ENCODE peak calls at places on chromosomes 4 and X, in six cellular contexts. H, X, F, L, T and J are unnamed samples.

GRCh38 chr4:151952137-151952536 is 191.3 kb upstream of the GATB start:
- DNase-seq in H (no peak), T (no peak), L (no peak), X (no peak), F (no peak), J (no peak)

GRCh38 chr4:70994387-70995099 is 1.1 kb downstream of the DCK start:
- DNase-seq in F (no peak), T (no peak), L (no peak), X (no peak), H (peak), J (no peak)

GRCh38 chrX:86002076-86002896 is 45.1 kb downstream of the CHM start:
- DNase-seq in H (no peak), X (peak), F (peak), T (no peak), L (peak), J (peak)

GRCh38 chrX:25001808-25002657 is 13.7 kb downstream of the ARX start:
- DNase-seq in F (no peak), H (no peak), T (no peak), L (no peak), X (no peak), J (no peak)

GRCh38 chr4:175770555-175770954 is 41.5 kb downstream of the GPM6A start:
- DNase-seq in X (no peak), F (no peak), T (no peak), H (no peak), L (no peak), J (no peak)

GRCh38 chr4:151922811-151923210 is 162.0 kb upstream of the GATB start:
- DNase-seq in L (no peak), F (no peak), T (no peak), X (no peak), H (no peak), J (no peak)

GRCh38 chrX:85765651-85766050 is 281.7 kb downstream of the CHM start:
- DNase-seq in X (no peak), F (no peak), L (no peak), H (no peak), T (no peak), J (no peak)

GRCh38 chrX:78708171-78708570 is 39.3 kb upstream of the LPAR4 start:
- DNase-seq in H (no peak), L (no peak), F (no peak), T (no peak), X (peak), J (peak)

GRCh38 chr4:171308661-171309060 is 504.5 kb upstream of the GALNTL6 start:
- DNase-seq in X (no peak), F (no peak), H (no peak), T (no peak), L (no peak), J (no peak)

GRCh38 chr4:79653871-79654270 is 245.8 kb upstream of the GK2 start:
- DNase-seq in F (no peak), X (no peak), T (no peak), L (no peak), H (no peak), J (no peak)

GRCh38 chr4:94678896-94679295 is 78.9 kb upstream of the BMPR1B start:
- DNase-seq in X (peak), F (no peak), T (no peak), L (no peak), H (no peak), J (no peak)

GRCh38 chrX:55026143-55026542 is 4.6 kb downstream of the ALAS2 start:
- DNase-seq in F (no peak), T (no peak), X (peak), H (no peak), L (peak), J (peak)

GRCh38 chrX:26586570-26586969 is 370.6 kb downstream of the MAGEB5 start:
- DNase-seq in T (no peak), H (no peak), X (no peak), L (no peak), F (no peak), J (no peak)

GRCh38 chr4:5045099-5045498 is 6.2 kb upstream of the STK32B start:
- DNase-seq in H (no peak), T (no peak), F (no peak), X (no peak), L (no peak), J (no peak)

GRCh38 chrX:118976599-118977340 is 2.4 kb downstream of the LONRF3 start:
- DNase-seq in T (no peak), L (peak), F (no peak), X (no peak), H (peak), J (no peak)

GRCh38 chr4:98467627-98468072 is 190.8 kb downstream of the TSPAN5 start:
- DNase-seq in F (peak), X (peak), L (peak), H (peak), T (no peak), J (peak)

GRCh38 chr4:30716158-30716557 is 4.0 kb upstream of the PCDH7 start:
- DNase-seq in L (no peak), T (no peak), F (peak), X (peak), H (no peak), J (peak)

GRCh38 chr4:155071962-155072361 is 136.5 kb upstream of the NPY2R start:
- DNase-seq in T (no peak), L (no peak), H (no peak), F (no peak), X (no peak), J (no peak)

GRCh38 chrX:133660356-133660755 is 245.1 kb upstream of the GPC4 start:
- DNase-seq in L (peak), F (no peak), X (peak), T (no peak), H (no peak), J (peak)

GRCh38 chr4:98284640-98285046 is 23.5 kb downstream of the RAP1GDS1 start:
- DNase-seq in F (peak), H (no peak), L (no peak), X (peak), T (no peak), J (no peak)

GRCh38 chr4:80336582-80336981 is 1.1 kb downstream of the CFAP299 start:
- DNase-seq in T (no peak), F (peak), L (peak), H (peak), X (peak), J (peak)

GRCh38 chr4:41939016-41939623 is 3.9 kb downstream of the TMEM33 start:
- DNase-seq in L (peak), H (no peak), X (peak), F (no peak), T (peak), J (no peak)

GRCh38 chrX:68699960-68700746 is 52.7 kb downstream of the STARD8 start:
- DNase-seq in T (no peak), F (no peak), L (no peak), X (peak), H (no peak), J (no peak)

GRCh38 chrX:39944416-39944815 is 153.3 kb downstream of the BCOR start:
- DNase-seq in L (no peak), T (no peak), F (no peak), X (no peak), H (no peak), J (no peak)

GRCh38 chrX:31547816-31548215 is 476.0 kb upstream of the FTHL17 start:
- DNase-seq in L (no peak), H (no peak), X (no peak), F (no peak), T (no peak), J (no peak)

GRCh38 chrX:1380672-1381233 is 11.2 kb downstream of the SLC25A6 start:
- DNase-seq in H (peak), F (no peak), X (no peak), T (no peak), L (peak), J (no peak)

GRCh38 chr4:24529555-24529954 is 54.8 kb downstream of the DHX15 start:
- DNase-seq in L (no peak), H (no peak), X (no peak), T (no peak), F (no peak), J (no peak)

GRCh38 chr4:188976644-188977115 is 837.4 kb downstream of the TRIML1 start:
- DNase-seq in L (no peak), T (no peak), H (peak), F (no peak), X (peak), J (peak)

GRCh38 chrX:7983594-7983993 is 56.4 kb upstream of the PNPLA4 start:
- DNase-seq in F (no peak), X (no peak), L (no peak), T (no peak), H (no peak), J (no peak)

GRCh38 chr4:184205243-184205642 is 12.4 kb downstream of the ENPP6 start:
- DNase-seq in X (no peak), L (no peak), H (no peak), T (no peak), F (no peak), J (no peak)

GRCh38 chrX:53287493-53288138 is 6.2 kb upstream of the IQSEC2 start:
- DNase-seq in T (no peak), L (peak), F (peak), H (no peak), X (peak), J (peak)

GRCh38 chrX:10900585-10901289 is 210.4 kb upstream of the HCCS start:
- DNase-seq in X (peak), H (no peak), F (no peak), L (no peak), T (no peak), J (peak)

GRCh38 chrX:68903111-68903510 is 74.3 kb downstream of the EFNB1 start:
- DNase-seq in H (no peak), X (no peak), F (no peak), T (no peak), L (no peak), J (no peak)

GRCh38 chrX:375181-376036 is 11.3 kb downstream of the PPP2R3B start:
- DNase-seq in F (no peak), L (no peak), H (no peak), X (no peak), T (peak), J (no peak)

GRCh38 chr4:19807505-19807904 is 444.2 kb upstream of the SLIT2 start:
- DNase-seq in F (no peak), L (peak), H (no peak), T (no peak), X (peak), J (peak)

DNA sequence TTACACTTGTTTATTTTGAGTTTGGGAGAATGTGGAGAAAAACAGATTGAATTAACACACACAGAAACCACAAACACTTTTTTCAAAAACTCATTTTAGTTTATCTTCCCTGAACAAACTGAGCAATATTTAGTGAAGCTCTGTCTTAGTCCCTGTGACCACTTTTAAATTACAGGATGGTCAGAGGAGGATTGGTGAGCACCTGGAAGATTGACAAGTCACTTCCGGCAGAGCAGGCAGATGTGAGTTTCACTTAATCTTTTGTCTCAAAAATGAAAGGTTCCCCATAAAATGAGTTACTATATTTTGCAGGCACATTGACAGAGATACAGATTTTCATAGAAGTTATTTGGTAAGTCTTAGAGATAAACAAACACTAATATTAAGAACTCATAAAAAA is 970.1 kb downstream of the ADGRL3 start:
- DNase-seq in L (no peak), T (no peak), F (no peak), H (no peak), X (no peak), J (no peak)
- H2AFZ ChIP-seq in L (no peak), T (no peak), F (no peak), H (no peak), X (no peak), J (no peak)

GRCh38 chr4:8577972-8578371 is 2.2 kb upstream of the GPR78 start:
- DNase-seq in T (no peak), H (no peak), L (no peak), X (no peak), F (no peak), J (no peak)

GRCh38 chr4:8581094-8581861 is 1.1 kb downstream of the GPR78 start:
- DNase-seq in H (no peak), L (no peak), X (no peak), F (no peak), T (no peak), J (no peak)

GRCh38 chr4:8580321-8581093 is at the start of gene GPR78:
- DNase-seq in L (no peak), T (no peak), F (no peak), H (no peak), X (peak), J (peak)

GRCh38 chr4:8578717-8579116 is 1.5 kb upstream of the GPR78 start:
- DNase-seq in X (no peak), F (no peak), T (no peak), L (no peak), H (no peak), J (no peak)

GRCh38 chr4:8579526-8580320 is 469 bp upstream of the GPR78 start:
- DNase-seq in T (no peak), L (no peak), X (no peak), F (no peak), H (peak), J (no peak)
- H2AFZ ChIP-seq in T (no peak), L (no peak), X (no peak), F (no peak), H (no peak), J (no peak)

GRCh38 chr4:17064959-17065358 is 166.5 kb upstream of the LDB2 start:
- DNase-seq in H (no peak), T (no peak), L (no peak), X (no peak), F (no peak), J (no peak)
- H2AFZ ChIP-seq in H (no peak), T (no peak), L (no peak), X (no peak), F (no peak), J (no peak)

DNA sequence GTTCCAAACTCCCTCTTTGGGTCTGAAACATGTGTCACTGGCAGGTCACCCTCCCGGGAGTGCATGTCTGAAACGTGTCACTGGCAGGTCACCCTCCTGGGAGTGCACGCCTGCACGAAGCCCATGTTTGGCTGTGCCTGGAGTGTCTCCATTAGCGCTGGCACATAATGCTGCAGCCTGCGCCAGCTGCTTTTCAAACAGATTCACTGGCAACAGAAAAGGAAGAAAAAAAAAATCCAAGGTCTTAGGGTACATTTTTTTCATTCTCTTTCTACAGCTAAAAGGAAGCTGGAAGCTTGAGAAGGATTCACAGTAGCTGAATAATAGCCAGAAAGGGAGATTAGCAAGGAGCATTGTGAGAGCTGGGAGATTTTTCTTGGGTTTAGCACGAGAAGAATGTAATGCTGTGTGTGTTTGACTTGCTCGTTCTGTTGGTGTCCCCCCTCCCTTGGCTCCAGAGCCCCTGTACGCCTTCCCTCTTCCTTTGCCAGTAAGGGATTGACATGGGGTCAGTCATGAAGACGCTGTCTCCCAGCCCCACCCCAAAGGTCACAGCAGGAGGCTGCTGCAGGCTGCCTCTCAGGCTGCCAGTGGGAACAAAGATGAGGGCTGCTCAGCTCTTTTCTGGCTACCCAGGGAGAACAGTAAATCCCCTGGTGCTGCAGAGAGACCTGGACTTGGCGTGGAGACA is 39.1 kb upstream of the TLR3 start:
- DNase-seq in F (no peak), X (peak), H (no peak), T (no peak), L (no peak), J (peak)
- H2AFZ ChIP-seq in F (no peak), X (no peak), H (no peak), T (no peak), L (no peak), J (no peak)

GRCh38 chr4:144584428-144584827 is 61.5 kb upstream of the HHIP start:
- DNase-seq in L (no peak), X (no peak), T (no peak), F (no peak), H (no peak), J (no peak)
- H2AFZ ChIP-seq in L (no peak), X (peak), T (peak), F (no peak), H (no peak), J (no peak)

GRCh38 chr4:113434247-113434587 is 327.3 kb downstream of the CAMK2D start:
- DNase-seq in H (no peak), L (no peak), T (no peak), X (peak), F (no peak), J (peak)

GRCh38 chr4:113437124-113437523 is 324.4 kb downstream of the CAMK2D start:
- DNase-seq in X (no peak), T (no peak), L (no peak), H (no peak), F (no peak), J (no peak)

GRCh38 chr4:113436360-113436759 is 325.2 kb downstream of the CAMK2D start:
- DNase-seq in T (no peak), L (no peak), H (peak), F (no peak), X (peak), J (peak)

GRCh38 chr4:113433536-113434246 is 327.8 kb downstream of the CAMK2D start:
- DNase-seq in T (no peak), F (no peak), X (no peak), H (no peak), L (no peak), J (peak)

GRCh38 chr4:113435893-113436292 is 325.6 kb downstream of the CAMK2D start:
- DNase-seq in F (peak), H (peak), T (peak), L (no peak), X (peak), J (peak)
- H2AFZ ChIP-seq in F (peak), H (peak), T (no peak), L (no peak), X (no peak), J (no peak)

GRCh38 chr4:128424524-128425195 is 137.0 kb upstream of the PGRMC2 start:
- DNase-seq in H (no peak), L (no peak), T (peak), X (peak), F (no peak), J (peak)
- H2AFZ ChIP-seq in H (peak), L (no peak), T (no peak), X (no peak), F (no peak), J (no peak)

DNA sequence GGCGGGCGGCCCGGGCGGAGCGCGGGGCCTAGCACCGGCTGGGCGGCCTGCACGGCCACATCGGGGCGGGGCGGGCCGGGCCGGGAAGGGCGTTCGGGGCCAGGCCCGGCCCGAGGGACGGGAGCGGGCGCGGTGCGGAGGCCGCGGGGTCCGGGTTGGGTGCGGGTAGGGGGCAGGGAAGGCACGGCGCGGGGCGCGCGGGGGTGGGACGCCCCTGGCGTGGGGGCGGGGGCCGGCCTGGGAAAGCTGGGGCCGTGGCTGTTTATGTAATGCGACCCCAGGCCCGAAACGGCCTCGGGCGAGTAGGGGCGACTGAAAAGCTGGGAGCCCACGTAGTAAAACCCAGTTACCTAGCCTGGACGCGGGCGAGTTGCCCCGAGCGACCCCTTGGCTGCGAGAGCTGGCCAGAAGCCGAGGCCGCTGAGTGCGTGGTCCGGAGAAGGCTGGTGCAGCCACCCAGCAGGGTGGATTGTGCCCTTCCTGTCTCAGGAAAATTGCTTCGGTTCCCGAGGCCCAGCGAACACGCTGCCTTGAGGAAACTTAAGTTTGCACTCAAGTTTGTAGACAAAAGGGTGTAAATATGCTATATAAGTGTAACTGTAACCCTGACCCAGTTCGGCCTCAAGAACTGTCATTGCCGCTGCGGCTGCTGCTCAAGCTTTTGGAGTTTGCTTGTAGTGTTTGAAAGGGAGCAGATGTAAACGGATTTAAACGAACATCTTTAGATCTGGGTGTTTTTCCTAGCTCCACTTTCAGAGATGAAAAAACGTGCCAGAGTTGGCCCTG is 585 bp downstream of the SEC24B start:
- DNase-seq in F (no peak), H (peak), T (no peak), X (peak), L (no peak), J (peak)
- H2AFZ ChIP-seq in F (no peak), H (no peak), T (no peak), X (peak), L (peak), J (peak)